ENCODE peak calls at places on chromosomes 5 and 9, in six cellular contexts. E is IMR-90, B is H1, F is H9, I is mesenchymal stem cell, Q is neuronal stem cell. J is an unnamed sample.

GRCh38 chr5:74034738-74035137 is 408.7 kb downstream of the ARHGEF28 start:
- DNase-seq in I (peak; percentile 50), F (no peak), E (peak; percentile 88), Q (no peak), B (no peak), J (no peak)

GRCh38 chr5:133227082-133227481 is 175.3 kb downstream of the HSPA4 start:
- DNase-seq in E (no peak), Q (no peak), I (no peak), B (no peak), F (no peak), J (no peak)

GRCh38 chr5:6837519-6838110 is 124.4 kb downstream of the TENT4A start:
- DNase-seq in E (no peak), B (peak; percentile 27), I (no peak), Q (no peak), F (no peak), J (no peak)

GRCh38 chr5:28548856-28549255 is 1510.5 kb upstream of the CDH9 start:
- DNase-seq in F (no peak), Q (no peak), I (no peak), B (no peak), E (no peak), J (no peak)

GRCh38 chr5:119515192-119515591 is 62.9 kb downstream of the HSD17B4 start:
- DNase-seq in B (no peak), E (peak; percentile 45), I (peak; percentile 14), F (no peak), Q (no peak), J (no peak)

GRCh38 chr9:110197330-110198187 is 10.4 kb downstream of the C9orf152 start:
- DNase-seq in B (no peak), I (no peak), E (no peak), F (no peak), Q (no peak), J (no peak)

GRCh38 chr5:12392246-12392645 is 488.0 kb upstream of the CTNND2 start:
- DNase-seq in B (no peak), Q (no peak), F (no peak), E (no peak), I (no peak), J (no peak)

GRCh38 chr9:38026021-38026809 is 42.8 kb downstream of the SHB start:
- DNase-seq in F (peak; percentile 67), E (peak; percentile 98), B (no peak), I (peak; percentile 97), Q (no peak), J (peak; percentile 94)

GRCh38 chr5:33379757-33380156 is 61.0 kb upstream of the TARS1 start:
- DNase-seq in I (peak; percentile 30), Q (peak; percentile 30), B (no peak), E (peak; percentile 47), F (peak; percentile 64), J (no peak)

GRCh38 chr5:108747111-108748009 is at the start of gene FER:
- DNase-seq in I (peak; percentile 73), E (peak; percentile 79), Q (no peak), F (no peak), B (no peak), J (peak; percentile 92)

GRCh38 chr5:71891856-71892255 is 172.8 kb downstream of the CARTPT start:
- DNase-seq in Q (peak; percentile 17), F (peak; percentile 61), E (peak; percentile 22), I (peak; percentile 31), B (peak; percentile 3), J (peak; percentile 82)
- H2AFZ ChIP-seq in Q (no peak overlapping the region), F (no peak overlapping the region), E (peak overlapping the region; percentile 76), I (no peak overlapping the region), B (no peak overlapping the region), J (no peak overlapping the region)

GRCh38 chr5:172453206-172453985 is 929 bp downstream of the SH3PXD2B start:
- DNase-seq in I (peak; percentile 90), F (peak; percentile 77), B (no peak), E (peak; percentile 74), Q (peak; percentile 71), J (no peak)
- H3K23ac ChIP-seq in I (no peak overlapping the region), F (no peak overlapping the region), B (no peak overlapping the region), E (peak overlapping the region; percentile 79), Q (no peak overlapping the region), J (no peak overlapping the region)

DNA sequence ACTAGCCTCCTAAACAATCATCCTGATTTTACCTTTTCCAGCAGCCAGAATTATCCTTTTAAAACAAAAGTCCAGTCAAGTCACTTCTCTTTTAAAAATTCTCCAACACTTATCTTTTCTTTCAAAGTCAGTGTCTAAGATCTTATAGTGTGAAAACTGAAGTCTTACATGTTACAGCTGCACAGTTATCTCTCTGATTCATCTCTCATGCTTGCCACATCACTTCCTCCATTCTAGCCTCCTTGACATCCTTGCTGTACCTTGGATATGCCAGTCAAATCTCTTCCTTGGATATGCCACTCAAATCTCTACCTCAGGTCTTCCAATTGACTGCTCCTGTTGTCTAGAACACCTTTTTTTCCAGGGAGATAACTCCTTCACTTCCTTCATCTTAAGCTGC is 361.7 kb upstream of the FTMT start:
- DNase-seq in I (no peak), Q (no peak), B (no peak), E (no peak), F (no peak), J (no peak)
- H2AFZ ChIP-seq in I (no peak overlapping the region), Q (no peak overlapping the region), B (peak overlapping the region; percentile 47), E (no peak overlapping the region), F (no peak overlapping the region), J (no peak overlapping the region)

GRCh38 chr5:132226516-132227234 is 978 bp downstream of the P4HA2 start:
- DNase-seq in Q (no peak), I (no peak), B (no peak), E (peak; percentile 25), F (peak; percentile 44), J (peak; percentile 61)
- H3K23ac ChIP-seq in Q (peak overlapping the region; percentile 68), I (no peak overlapping the region), B (no peak overlapping the region), E (peak overlapping the region; percentile 91), F (no peak overlapping the region), J (peak overlapping the region; percentile 18)

GRCh38 chr5:113807384-113808053 is 294.0 kb downstream of the YTHDC2 start:
- DNase-seq in B (no peak), E (peak; percentile 23), F (no peak), I (peak; percentile 30), Q (no peak), J (no peak)
- H2AFZ ChIP-seq in B (no peak overlapping the region), E (peak overlapping the region; percentile 26), F (no peak overlapping the region), I (no peak overlapping the region), Q (peak overlapping the region; percentile 24), J (no peak overlapping the region)